ENCODE peak calls at places on chromosomes 13 and 19, in four cellular contexts. H is heart left ventricle, K is fibroblast of lung, T is endothelial cell. O is an unnamed sample.

GRCh38 chr19:55384576-55385235 is 614 bp upstream of the TMEM238 start:
- DNase-seq in K (no peak), H (no peak), T (no peak), O (no peak)

GRCh38 chr19:43624933-43625332 is 5.5 kb upstream of the ZNF428 start:
- DNase-seq in T (peak), K (no peak), H (peak), O (no peak)

GRCh38 chr13:24747248-24748151 is 16.5 kb upstream of the RNF17 start:
- DNase-seq in T (peak), K (peak), H (no peak), O (no peak)

GRCh38 chr19:9945319-9945966 is 9.1 kb upstream of the OLFM2 start:
- DNase-seq in H (peak), K (peak), T (no peak), O (peak)

GRCh38 chr13:109131698-109132257 is 502.4 kb downstream of the MYO16 start:
- DNase-seq in T (no peak), H (no peak), K (peak), O (no peak)

GRCh38 chr13:112679932-112680677 is 9.7 kb upstream of the ATP11A start:
- DNase-seq in T (no peak), H (no peak), K (no peak), O (no peak)

GRCh38 chr13:25406377-25406776 is 34.6 kb downstream of the ATP8A2 start:
- DNase-seq in T (peak), K (no peak), H (no peak), O (no peak)

GRCh38 chr13:110913322-110913721 is 1.5 kb downstream of the ANKRD10 start:
- DNase-seq in K (peak), H (no peak), T (no peak), O (no peak)

GRCh38 chr13:65829241-65830008 is 1400.7 kb downstream of the PCDH9 start:
- DNase-seq in T (no peak), H (no peak), K (no peak), O (no peak)

GRCh38 chr19:49362926-49363264 is 679 bp upstream of the TEAD2 start:
- DNase-seq in H (no peak), T (peak), K (peak), O (no peak)

GRCh38 chr13:73934215-73934623 is 200.0 kb downstream of the KLF12 start:
- DNase-seq in T (no peak), K (peak), H (no peak), O (no peak)

GRCh38 chr13:31824705-31825512 is 85.6 kb downstream of the RXFP2 start:
- DNase-seq in K (peak), H (no peak), T (no peak), O (peak)

GRCh38 chr19:32691952-32692726 is 518 bp downstream of the NUDT19 start:
- DNase-seq in K (peak), H (peak), T (peak), O (peak)
- TF ChIP-seq CTCF in K (no peak), H (no peak), T (no peak), O (no peak)

DNA sequence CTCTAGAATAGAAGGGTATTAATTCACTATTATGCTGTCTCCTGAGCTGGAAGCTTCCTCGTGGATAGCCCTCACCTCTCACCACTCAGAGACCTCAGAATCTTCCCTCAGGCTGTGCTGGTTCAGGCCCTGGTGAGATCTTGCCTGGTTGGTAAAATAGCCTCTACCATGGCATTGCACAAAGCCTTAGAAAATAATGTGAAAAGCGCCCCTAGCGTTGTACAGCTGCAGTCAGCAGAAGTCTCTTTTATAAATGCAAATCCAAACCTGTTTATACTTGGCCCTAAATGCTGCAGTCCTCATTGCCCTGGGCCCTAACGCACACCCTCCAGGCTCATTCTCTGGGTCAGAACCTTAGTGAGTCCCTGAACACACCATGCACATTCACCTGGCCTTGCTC is 150.9 kb downstream of the KCTD15 start:
- DNase-seq in T (no peak), H (no peak), K (no peak), O (no peak)
- TF ChIP-seq CTCF in T (peak), H (no peak), K (no peak), O (peak)

GRCh38 chr13:23081901-23082300 is 98.9 kb upstream of the SGCG start:
- DNase-seq in K (no peak), T (no peak), H (no peak), O (no peak)

GRCh38 chr13:23086951-23087350 is 93.8 kb upstream of the SGCG start:
- DNase-seq in T (no peak), H (no peak), K (peak), O (no peak)

GRCh38 chr13:23087884-23088283 is 92.9 kb upstream of the SGCG start:
- DNase-seq in T (peak), K (peak), H (no peak), O (peak)
- TF ChIP-seq CTCF in T (peak), K (peak), H (no peak), O (peak)

GRCh38 chr13:106033634-106034033 is 501.8 kb downstream of the EFNB2 start:
- DNase-seq in H (no peak), K (peak), T (no peak), O (peak)
- TF ChIP-seq CTCF in H (peak), K (peak), T (peak), O (peak)

GRCh38 chr19:15911599-15912237 is 13.8 kb upstream of the CYP4F2 start:
- DNase-seq in T (no peak), K (no peak), H (no peak), O (no peak)

GRCh38 chr19:15913830-15914229 is 16.0 kb upstream of the CYP4F2 start:
- DNase-seq in H (no peak), T (no peak), K (no peak), O (no peak)

GRCh38 chr19:15913384-15913783 is 15.5 kb upstream of the CYP4F2 start:
- DNase-seq in T (no peak), K (no peak), H (no peak), O (no peak)

GRCh38 chr19:15919243-15919642 is 15.1 kb downstream of the CYP4F11 start:
- DNase-seq in H (no peak), T (no peak), K (no peak), O (no peak)

DNA sequence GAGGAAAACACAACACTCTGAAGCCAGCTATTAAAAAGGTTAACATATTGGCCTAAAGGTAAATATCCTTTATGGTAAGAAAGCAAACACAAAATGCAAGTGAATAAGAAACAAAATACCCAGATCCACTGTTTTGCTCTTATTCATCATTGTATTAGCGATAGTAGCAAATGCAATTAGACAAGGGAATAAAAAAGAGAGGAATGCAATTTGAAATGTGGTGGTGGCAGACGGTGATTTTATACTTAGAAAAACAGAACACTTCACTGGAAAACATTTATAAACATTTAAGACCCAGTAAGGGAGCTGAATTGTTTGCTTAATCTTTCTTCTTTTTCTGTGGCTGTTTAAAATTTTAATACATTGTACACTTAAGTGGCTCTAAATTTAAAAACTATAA is 17.2 kb upstream of the CYP4F2 start:
- DNase-seq in K (no peak), H (no peak), T (no peak), O (no peak)
- TF ChIP-seq CTCF in K (no peak), H (no peak), T (no peak), O (no peak)